ENCODE peak calls at places on chromosomes 7 and 10, in eight cellular contexts. B, O, A, X, C, Q, I and W are unnamed samples.

GRCh38 chr7:34756025-34756437 is 98.0 kb downstream of the NPSR1 start:
- DNase-seq in B (peak), O (peak), A (no peak), X (no peak), C (no peak), Q (peak), I (no peak), W (no peak)

GRCh38 chr7:29019275-29019820 is 61.2 kb upstream of the TRIL start:
- DNase-seq in B (peak), O (peak), A (no peak), X (no peak), C (no peak), Q (no peak), I (no peak), W (no peak)

GRCh38 chr10:102673961-102674511 is 29.8 kb downstream of the TRIM8 start:
- DNase-seq in B (peak), O (peak), A (peak), X (peak), C (no peak), Q (no peak), I (no peak), W (no peak)

GRCh38 chr7:149599636-149600206 is 102.1 kb upstream of the ZNF746 start:
- DNase-seq in B (no peak), O (no peak), A (peak), X (no peak), C (no peak), Q (peak), I (no peak), W (no peak)

GRCh38 chr10:127151981-127152699 is 44.3 kb downstream of the INSYN2A start:
- DNase-seq in B (no peak), O (no peak), A (no peak), X (no peak), C (no peak), Q (peak), I (no peak), W (no peak)

GRCh38 chr10:44378626-44379025 is 6.3 kb downstream of the CXCL12 start:
- DNase-seq in B (no peak), O (no peak), A (no peak), X (no peak), C (no peak), Q (no peak), I (no peak), W (no peak)

GRCh38 chr10:14880201-14880600 is 1.5 kb downstream of the SUV39H2 start:
- DNase-seq in B (no peak), O (no peak), A (no peak), X (no peak), C (no peak), Q (no peak), I (no peak), W (no peak)

GRCh38 chr10:103184615-103185014 is 8.5 kb downstream of the NT5C2 start:
- DNase-seq in B (no peak), O (no peak), A (no peak), X (no peak), C (no peak), Q (no peak), I (no peak), W (no peak)

GRCh38 chr10:69093933-69094332 is 6.0 kb downstream of the SRGN start:
- DNase-seq in B (no peak), O (no peak), A (no peak), X (no peak), C (no peak), Q (no peak), I (no peak), W (no peak)

GRCh38 chr10:124005991-124006392 is 87.4 kb downstream of the CHST15 start:
- DNase-seq in B (peak), O (peak), A (no peak), X (peak), C (no peak), Q (no peak), I (no peak), W (peak)

GRCh38 chr10:38159007-38159406 is 64.9 kb downstream of the ZNF37A start:
- DNase-seq in B (no peak), O (no peak), A (no peak), X (no peak), C (no peak), Q (no peak), I (no peak), W (no peak)

GRCh38 chr10:101323495-101323894 is 30.5 kb upstream of the BTRC start:
- DNase-seq in B (no peak), O (no peak), A (no peak), X (no peak), C (no peak), Q (no peak), I (no peak), W (no peak)